ENCODE peak calls at places on chromosomes 12 and 14, in nine cellular contexts. B is fibroblast of the conjunctiva; D is ACHN; A is stimulated activated CD4-positive, alpha-beta T cell treated with anti-CD3 and anti-CD28 coated beads, Interleukin-4, amount 100 ng/mL, for 48 hours; E is HT-29; R is RWPE1; Z is NCI-H2171; L is GM12891; T is AG08395. K is an unnamed sample.
A peak's percentile ranks its signal among the peaks of the same experiment; 100 is the strongest.

GRCh38 chr14:106586098-106586704 is 1059.8 kb downstream of the TMEM121 start:
- DNase-seq in R (peak; percentile 8), D (peak; percentile 25), L (peak; percentile 41), A (peak; percentile 53), T (no peak), Z (no peak), B (no peak), E (peak; percentile 33), K (peak; percentile 72)

GRCh38 chr12:131323879-131324278 is 370.2 kb downstream of the ADGRD1 start:
- DNase-seq in T (no peak), Z (no peak), E (no peak), D (no peak), R (no peak), A (no peak), B (no peak), L (no peak), K (no peak)

GRCh38 chr12:79413796-79414195 is 277.0 kb downstream of the PAWR start:
- DNase-seq in L (no peak), T (no peak), D (no peak), R (no peak), A (no peak), Z (no peak), E (no peak), B (no peak), K (no peak)

GRCh38 chr12:94534278-94534677 is 74.6 kb upstream of the CEP83 start:
- DNase-seq in Z (no peak), T (no peak), R (no peak), B (no peak), E (no peak), A (no peak), L (no peak), D (no peak), K (no peak)

GRCh38 chr12:49975370-49975761 is 2.6 kb downstream of the AQP6 start:
- DNase-seq in D (no peak), T (no peak), E (no peak), R (no peak), B (no peak), Z (no peak), A (no peak), L (no peak), K (no peak)

GRCh38 chr12:100753837-100754236 is 40.7 kb upstream of the ANO4 start:
- DNase-seq in A (no peak), L (no peak), Z (no peak), D (no peak), R (peak; percentile 66), T (no peak), B (no peak), E (no peak), K (no peak)

GRCh38 chr14:101469382-101470251 is 91.7 kb upstream of the DIO3 start:
- DNase-seq in R (no peak), B (no peak), E (no peak), L (no peak), D (no peak), A (no peak), Z (no peak), T (no peak), K (no peak)

GRCh38 chr12:81758421-81759214 is 532 bp downstream of the PPFIA2 start:
- DNase-seq in L (peak; percentile 2), E (no peak), T (peak; percentile 32), Z (peak; percentile 85), R (no peak), D (no peak), B (peak; percentile 3), A (no peak), K (no peak)